ENCODE peak calls at places on chromosomes 4 and X, in five cellular contexts. H is tibial nerve, O is suprapubic skin, R is neural crest cell, P is thoracic aorta. I is an unnamed sample.

GRCh38 chr4:54550415-54551171 is 107.2 kb upstream of the KIT start:
- DNase-seq in H (no peak), O (no peak), R (no peak), P (no peak), I (no peak)

GRCh38 chr4:107578321-107578720 is 141.7 kb downstream of the PAPSS1 start:
- DNase-seq in H (no peak), O (no peak), R (no peak), P (no peak), I (peak)

GRCh38 chr4:336893-337142 is 796 bp upstream of the ZNF141 start:
- DNase-seq in H (peak), O (no peak), R (no peak), P (no peak), I (no peak)

GRCh38 chrX:136608295-136608933 is 39.5 kb upstream of the CD40LG start:
- DNase-seq in H (peak), O (no peak), R (no peak), P (no peak), I (no peak)

GRCh38 chrX:56281789-56282188 is 49.6 kb downstream of the KLF8 start:
- DNase-seq in H (no peak), O (no peak), R (no peak), P (no peak), I (no peak)

GRCh38 chr4:78754872-78755271 is 21.3 kb upstream of the BMP2K start:
- DNase-seq in H (no peak), O (no peak), R (no peak), P (no peak), I (no peak)

GRCh38 chr4:62006108-62006507 is 806.0 kb downstream of the ADGRL3 start:
- DNase-seq in H (no peak), O (no peak), R (no peak), P (no peak), I (no peak)

GRCh38 chr4:33133723-33134122 is 2413.6 kb downstream of the PCDH7 start:
- DNase-seq in H (no peak), O (no peak), R (no peak), P (no peak), I (no peak)

GRCh38 chr4:76002176-76002575 is 5.1 kb downstream of the CXCL9 start:
- DNase-seq in H (no peak), O (no peak), R (no peak), P (no peak), I (no peak)

GRCh38 chrX:153773741-153774575 is 6.9 kb upstream of the SRPK3 start:
- DNase-seq in H (no peak), O (no peak), R (no peak), P (no peak), I (no peak)

GRCh38 chrX:30939928-30940327 is 50.9 kb upstream of the TAB3 start:
- DNase-seq in H (no peak), O (no peak), R (no peak), P (no peak), I (no peak)

GRCh38 chr4:6493668-6494304 is 21.4 kb upstream of the PPP2R2C start:
- DNase-seq in H (no peak), O (peak), R (no peak), P (no peak), I (no peak)

GRCh38 chrX:102341867-102342266 is 94.9 kb downstream of the NXF2 start:
- DNase-seq in H (no peak), O (no peak), R (no peak), P (no peak), I (no peak)

GRCh38 chr4:1401409-1402020 is 4.7 kb downstream of the NKX1-1 start:
- DNase-seq in H (no peak), O (no peak), R (no peak), P (no peak), I (no peak)

GRCh38 chr4:973431-974397 is at the start of gene DGKQ:
- DNase-seq in H (peak), O (peak), R (peak), P (peak), I (peak)

GRCh38 chr4:36281384-36282106 is at the start of gene DTHD1:
- DNase-seq in H (no peak), O (no peak), R (no peak), P (no peak), I (no peak)

GRCh38 chrX:28988246-28988645 is 401.0 kb downstream of the IL1RAPL1 start:
- DNase-seq in H (no peak), O (no peak), R (no peak), P (no peak), I (no peak)

GRCh38 chr4:109560687-109561452 is 824 bp downstream of the MCUB start:
- DNase-seq in H (no peak), O (peak), R (peak), P (no peak), I (peak)

GRCh38 chr4:108072300-108072699 is 82.6 kb downstream of the HADH start:
- DNase-seq in H (no peak), O (no peak), R (no peak), P (no peak), I (no peak)

GRCh38 chrX:155313766-155314165 is 20.6 kb downstream of the CLIC2 start:
- DNase-seq in H (no peak), O (no peak), R (no peak), P (no peak), I (no peak)

GRCh38 chr4:150769845-150770244 is 187.9 kb downstream of the MAB21L2 start:
- DNase-seq in H (no peak), O (no peak), R (no peak), P (no peak), I (no peak)

GRCh38 chr4:173934933-173935620 is 348.4 kb downstream of the FBXO8 start:
- DNase-seq in H (no peak), O (no peak), R (no peak), P (no peak), I (no peak)

GRCh38 chr4:25666031-25666630 is 10.5 kb downstream of the SLC34A2 start:
- DNase-seq in H (no peak), O (no peak), R (no peak), P (no peak), I (no peak)

GRCh38 chrX:101931494-101932248 is at the start of gene ZMAT1:
- DNase-seq in H (peak), O (peak), R (peak), P (peak), I (peak)

GRCh38 chrX:66633541-66633940 is 5.3 kb downstream of the EDA2R start:
- DNase-seq in H (no peak), O (no peak), R (no peak), P (no peak), I (no peak)

GRCh38 chr4:107283587-107284559 is 247.8 kb upstream of the DKK2 start:
- DNase-seq in H (no peak), O (no peak), R (no peak), P (no peak), I (peak)

GRCh38 chr4:106095408-106095807 is 200.1 kb downstream of the NPNT start:
- DNase-seq in H (no peak), O (no peak), R (no peak), P (no peak), I (no peak)

GRCh38 chr4:64230709-64231310 is 178.4 kb downstream of the TECRL start:
- DNase-seq in H (no peak), O (no peak), R (no peak), P (no peak), I (no peak)

GRCh38 chr4:158280856-158281255 is 70.6 kb downstream of the TMEM144 start:
- DNase-seq in H (no peak), O (no peak), R (no peak), P (no peak), I (no peak)

GRCh38 chr4:166965562-166965961 is 268.7 kb downstream of the SPOCK3 start:
- DNase-seq in H (no peak), O (no peak), R (no peak), P (no peak), I (no peak)

GRCh38 chr4:1523907-1524636 is 117.8 kb upstream of the NKX1-1 start:
- DNase-seq in H (no peak), O (no peak), R (no peak), P (no peak), I (no peak)

GRCh38 chrX:107154787-107155620 is 36.4 kb upstream of the RBM41 start:
- DNase-seq in H (no peak), O (no peak), R (no peak), P (no peak), I (no peak)

DNA sequence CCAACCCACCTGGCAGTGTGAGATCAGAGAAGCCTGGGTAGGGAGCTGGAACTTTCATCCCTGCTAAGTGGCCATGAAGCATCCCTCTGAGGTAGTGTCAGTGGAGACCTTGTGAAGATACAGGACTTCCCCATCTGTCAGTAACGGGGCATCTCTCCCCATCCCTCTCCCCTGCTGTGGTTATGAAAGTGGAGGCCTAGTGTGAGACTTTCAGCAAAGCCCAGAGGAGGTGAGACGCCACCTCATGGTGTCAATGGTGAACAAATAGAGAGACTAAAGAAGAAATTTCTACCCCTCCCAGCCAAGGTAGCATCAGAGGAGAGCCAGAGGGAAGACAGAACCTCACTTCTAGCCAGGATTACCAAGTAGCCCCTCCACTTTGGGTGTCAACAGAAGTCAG is 150.2 kb downstream of the VEGFC start:
- DNase-seq in H (no peak), O (no peak), R (no peak), P (no peak), I (no peak)
- TF ChIP-seq CTCF in H (no peak), O (no peak), R (no peak), P (no peak), I (no peak)

DNA sequence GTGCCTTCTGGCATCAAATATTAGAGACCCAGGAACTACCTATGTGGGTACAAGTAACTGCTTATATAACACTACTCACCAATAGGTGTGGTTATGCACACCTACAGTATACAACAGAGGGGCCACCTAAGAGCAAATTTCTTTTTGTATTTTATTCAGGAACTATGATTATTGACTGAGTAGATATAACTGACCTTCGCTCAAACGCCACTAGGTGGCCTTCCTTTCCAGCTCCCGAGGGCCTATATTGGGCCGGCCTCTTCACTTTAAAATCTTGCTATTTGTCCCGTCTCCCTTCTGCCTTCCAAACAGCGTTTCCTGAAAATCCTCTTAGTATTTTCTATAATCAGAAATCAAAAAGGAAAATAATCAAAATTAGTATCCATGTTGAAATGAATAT is 19.9 kb upstream of the PABPC5 start:
- DNase-seq in H (no peak), O (no peak), R (no peak), P (no peak), I (no peak)
- TF ChIP-seq CTCF in H (no peak), O (peak), R (peak), P (peak), I (peak)

DNA sequence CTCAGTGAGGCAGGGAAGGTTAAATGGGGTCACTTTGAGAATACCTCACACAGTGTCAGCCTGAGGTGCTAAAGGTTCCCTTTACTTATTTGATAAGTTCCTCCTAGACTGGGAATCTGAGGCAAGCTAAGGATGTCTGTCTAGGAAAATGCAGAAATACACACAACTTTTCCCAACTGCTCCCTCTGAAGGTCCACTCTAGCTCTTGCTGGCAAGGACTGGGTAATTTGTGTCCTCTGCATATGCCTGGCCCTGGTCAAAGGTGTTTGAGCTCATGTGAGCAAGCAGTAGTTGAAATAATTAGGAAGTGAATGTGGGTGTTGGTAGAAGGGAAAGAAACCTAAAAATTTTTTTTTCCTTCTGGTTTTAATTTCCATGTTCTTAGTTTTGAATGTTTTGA is 21.3 kb downstream of the TXLNG start:
- DNase-seq in H (no peak), O (no peak), R (no peak), P (no peak), I (no peak)
- TF ChIP-seq CTCF in H (no peak), O (no peak), R (peak), P (no peak), I (peak)

DNA sequence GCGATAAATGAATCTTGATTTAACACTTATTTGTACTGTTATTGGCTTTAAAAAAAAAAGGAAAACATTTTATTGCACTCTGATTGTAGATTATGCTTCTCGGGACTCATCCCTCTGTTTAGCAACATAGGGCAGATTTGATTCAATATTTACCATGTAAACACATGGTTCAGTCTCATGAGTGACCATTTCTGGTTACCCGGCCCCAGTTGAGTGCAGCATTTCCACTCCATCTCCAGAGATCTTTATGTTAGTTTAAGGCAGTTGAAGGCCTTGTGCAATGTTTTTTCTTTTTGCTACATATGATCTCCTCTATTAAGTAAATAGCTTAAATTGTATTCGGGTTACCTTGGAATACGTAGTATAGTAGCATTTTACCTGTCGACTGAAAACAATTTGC is 143.3 kb upstream of the RPS6KA3 start:
- DNase-seq in H (no peak), O (no peak), R (no peak), P (no peak), I (no peak)
- TF ChIP-seq CTCF in H (no peak), O (no peak), R (no peak), P (no peak), I (no peak)

GRCh38 chr4:8195431-8195830 is 3.7 kb upstream of the SH3TC1 start:
- DNase-seq in H (no peak), O (no peak), R (no peak), P (no peak), I (no peak)

GRCh38 chr4:8191136-8191747 is 7.8 kb upstream of the SH3TC1 start:
- DNase-seq in H (peak), O (peak), R (no peak), P (no peak), I (no peak)

GRCh38 chr4:8195841-8196460 is 3.1 kb upstream of the SH3TC1 start:
- DNase-seq in H (no peak), O (no peak), R (no peak), P (no peak), I (no peak)

GRCh38 chr4:8194306-8195242 is 4.5 kb upstream of the SH3TC1 start:
- DNase-seq in H (no peak), O (no peak), R (no peak), P (no peak), I (no peak)

DNA sequence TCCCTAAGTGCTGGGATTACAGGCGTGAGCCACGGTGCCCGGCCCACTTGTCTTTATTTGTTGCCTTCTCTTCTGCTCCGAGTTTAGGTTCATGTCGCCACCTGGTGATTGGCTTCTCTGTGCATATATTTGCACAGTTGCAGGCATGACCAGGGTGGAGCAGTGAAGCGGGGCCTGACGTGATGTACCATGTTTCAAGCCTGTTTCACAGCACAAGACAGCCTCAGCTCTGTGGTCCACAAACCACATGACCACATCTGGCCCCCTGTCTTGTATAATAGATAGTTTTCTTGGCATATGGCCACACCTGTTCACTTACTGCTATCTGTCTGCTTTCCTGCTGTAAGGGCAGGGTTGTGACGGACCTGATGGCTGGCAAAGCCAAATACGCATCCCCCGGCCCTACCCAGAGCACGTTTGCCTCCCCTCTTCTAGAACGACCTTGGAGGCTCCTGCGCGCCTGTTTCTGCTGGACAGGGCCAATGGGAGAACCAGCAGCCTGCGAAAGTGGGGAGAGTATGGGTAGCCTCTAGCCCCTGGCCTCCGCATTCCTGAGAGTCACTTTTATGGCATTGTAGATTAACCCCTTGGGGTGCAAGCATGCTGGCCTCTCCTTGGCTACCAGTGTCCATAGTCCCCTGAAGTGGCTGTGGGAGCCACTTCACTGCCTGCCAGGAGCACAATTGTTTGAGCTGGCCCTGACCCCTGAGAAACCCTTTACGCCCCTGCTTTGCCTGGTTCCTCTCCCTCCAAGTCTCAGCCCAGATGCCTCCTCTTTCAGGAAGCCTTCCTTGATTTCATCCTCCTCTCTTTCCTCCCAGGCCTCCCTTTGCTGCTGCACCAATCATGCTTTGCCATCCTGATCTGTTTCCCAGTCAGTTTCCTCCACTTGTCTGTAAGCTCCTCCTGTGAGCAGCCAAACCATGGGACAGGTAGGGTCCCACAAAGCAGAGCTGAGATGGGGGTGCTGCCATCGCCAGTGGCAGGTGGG is 6.0 kb upstream of the SH3TC1 start:
- DNase-seq in H (peak), O (no peak), R (no peak), P (no peak), I (no peak)
- TF ChIP-seq CTCF in H (peak), O (peak), R (no peak), P (no peak), I (peak)

GRCh38 chrX:17563515-17563914 is 173.8 kb upstream of the SCML1 start:
- DNase-seq in H (no peak), O (no peak), R (no peak), P (no peak), I (no peak)

GRCh38 chrX:17563076-17563475 is 174.2 kb upstream of the SCML1 start:
- DNase-seq in H (no peak), O (no peak), R (no peak), P (no peak), I (no peak)

GRCh38 chrX:17560385-17560784 is 176.9 kb upstream of the SCML1 start:
- DNase-seq in H (no peak), O (no peak), R (no peak), P (no peak), I (no peak)

GRCh38 chrX:17564689-17565409 is 172.4 kb upstream of the SCML1 start:
- DNase-seq in H (no peak), O (no peak), R (no peak), P (no peak), I (peak)

GRCh38 chrX:17559728-17560379 is 177.4 kb upstream of the SCML1 start:
- DNase-seq in H (no peak), O (no peak), R (no peak), P (no peak), I (peak)
- TF ChIP-seq CTCF in H (no peak), O (no peak), R (no peak), P (no peak), I (no peak)

DNA sequence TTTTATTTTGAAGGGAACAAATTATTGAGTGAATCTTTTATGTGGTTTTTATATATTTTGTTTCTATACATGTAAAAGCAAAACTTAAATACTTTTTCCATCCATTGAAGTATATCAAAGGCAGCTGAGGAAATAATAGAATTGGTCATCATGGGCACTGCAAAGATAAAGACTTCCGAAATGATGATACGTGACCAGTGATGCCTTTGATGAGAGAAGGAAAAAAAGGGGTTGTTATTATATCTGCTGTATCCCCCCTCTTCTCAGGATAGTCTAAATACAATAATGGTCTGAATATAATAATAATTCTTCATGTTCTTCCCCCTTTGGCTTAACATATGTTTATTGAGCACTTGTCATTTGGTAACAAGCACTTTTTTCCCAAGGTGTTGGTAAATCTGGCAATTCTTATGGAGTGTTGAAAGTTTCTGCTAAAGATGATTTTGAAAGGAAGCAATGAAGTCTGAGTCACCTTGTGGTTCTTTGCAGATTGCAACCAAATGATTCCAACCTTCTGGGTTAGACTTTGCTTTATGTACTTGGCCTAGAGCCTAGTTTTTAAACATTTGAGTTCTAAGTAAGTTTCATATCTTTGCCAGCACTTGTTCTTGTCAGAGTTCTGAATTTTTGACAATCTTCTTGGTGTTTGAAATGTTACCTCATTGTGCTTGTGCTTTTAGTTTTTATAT is 60.8 kb downstream of the USP9X start:
- DNase-seq in H (no peak), O (no peak), R (no peak), P (no peak), I (peak)
- TF ChIP-seq CTCF in H (no peak), O (no peak), R (no peak), P (no peak), I (no peak)

GRCh38 chr4:182917182-182918043 is at the start of gene DCTD:
- DNase-seq in H (peak), O (no peak), R (peak), P (no peak), I (no peak)
- TF ChIP-seq CTCF in H (peak), O (no peak), R (peak), P (no peak), I (peak)

GRCh38 chr4:77713884-77714283 is 105.3 kb downstream of the CNOT6L start:
- DNase-seq in H (no peak), O (no peak), R (no peak), P (no peak), I (no peak)
- TF ChIP-seq CTCF in H (no peak), O (no peak), R (no peak), P (no peak), I (no peak)

I was measured in AG09319.